ENCODE peak calls at places on chromosomes 3 and 15, in ten cellular contexts. D, S, Z, F, E, J, I, H, Q and O are unnamed samples.

GRCh38 chr3:126208618-126209256 is 28.4 kb upstream of the ALDH1L1 start:
- DNase-seq in Q (peak), Z (peak), H (peak), F (peak), E (no peak), J (no peak), I (no peak), D (peak), S (no peak), O (no peak)

GRCh38 chr15:99158626-99159412 is 53.9 kb downstream of the SYNM start:
- DNase-seq in S (no peak), E (no peak), H (no peak), Q (no peak), D (no peak), I (no peak), J (no peak), Z (no peak), F (peak), O (no peak)

GRCh38 chr3:15041950-15042349 is 23.2 kb downstream of the MRPS25 start:
- DNase-seq in F (no peak), Z (no peak), H (no peak), Q (no peak), E (no peak), D (no peak), S (no peak), I (peak), J (no peak), O (no peak)

GRCh38 chr15:63323798-63324651 is 46.6 kb downstream of the APH1B start:
- DNase-seq in Q (no peak), E (no peak), S (no peak), H (no peak), J (no peak), Z (no peak), I (peak), F (no peak), D (no peak), O (no peak)

GRCh38 chr3:133488785-133489367 is 84.6 kb upstream of the CDV3 start:
- DNase-seq in H (no peak), E (peak), Z (peak), J (peak), I (no peak), S (no peak), D (no peak), F (no peak), Q (no peak), O (no peak)

GRCh38 chr15:51908312-51908711 is 63.3 kb downstream of the LEO1 start:
- DNase-seq in F (no peak), D (no peak), E (no peak), S (no peak), J (no peak), I (no peak), Q (no peak), Z (no peak), H (no peak), O (no peak)

GRCh38 chr3:73393005-73393404 is 231.7 kb downstream of the PDZRN3 start:
- DNase-seq in Z (no peak), I (no peak), J (no peak), H (no peak), E (no peak), D (no peak), F (no peak), Q (no peak), S (no peak), O (no peak)

GRCh38 chr3:8529197-8529637 is 27.6 kb downstream of the LMCD1 start:
- DNase-seq in I (no peak), J (peak), D (no peak), S (no peak), F (no peak), Z (peak), H (peak), E (no peak), Q (no peak), O (no peak)

GRCh38 chr15:45364271-45364670 is 14.1 kb downstream of the GATM start:
- DNase-seq in J (no peak), Q (no peak), F (no peak), E (no peak), H (no peak), I (no peak), D (no peak), Z (no peak), S (no peak), O (no peak)

GRCh38 chr3:32817561-32818430 is at the start of gene TRIM71:
- DNase-seq in Q (no peak), Z (no peak), J (peak), D (no peak), H (no peak), F (no peak), I (no peak), S (no peak), E (peak), O (no peak)

GRCh38 chr3:132318451-132318850 is 1.2 kb downstream of the ACP3 start:
- DNase-seq in F (no peak), E (no peak), I (no peak), J (no peak), H (no peak), Q (no peak), S (no peak), Z (no peak), D (no peak), O (no peak)

GRCh38 chr15:70057931-70058641 is 39.6 kb downstream of the TLE3 start:
- DNase-seq in S (no peak), I (no peak), H (peak), Z (no peak), F (no peak), Q (no peak), J (no peak), E (no peak), D (no peak), O (no peak)

GRCh38 chr3:126996905-126997304 is 14.0 kb downstream of the PLXNA1 start:
- DNase-seq in D (peak), J (no peak), Q (no peak), F (peak), H (no peak), Z (no peak), S (no peak), I (no peak), E (no peak), O (no peak)

GRCh38 chr15:92393994-92394326 is 279 bp downstream of the ST8SIA2 start:
- DNase-seq in S (no peak), Z (no peak), D (no peak), I (no peak), E (no peak), J (peak), H (no peak), Q (no peak), F (no peak), O (no peak)

GRCh38 chr3:52606373-52607085 is 70.1 kb downstream of the UQCC5 start:
- DNase-seq in E (no peak), F (no peak), J (peak), I (peak), H (no peak), S (no peak), Q (no peak), Z (peak), D (no peak), O (peak)

GRCh38 chr3:117534138-117534537 is 824.6 kb downstream of the TUSC7 start:
- DNase-seq in Q (no peak), Z (no peak), J (no peak), S (no peak), H (no peak), D (no peak), I (no peak), E (no peak), F (no peak), O (no peak)

GRCh38 chr3:178966299-178967183 is 105.1 kb downstream of the ZMAT3 start:
- DNase-seq in D (no peak), H (no peak), E (no peak), J (peak), Z (peak), Q (peak), I (no peak), S (no peak), F (no peak), O (no peak)

DNA sequence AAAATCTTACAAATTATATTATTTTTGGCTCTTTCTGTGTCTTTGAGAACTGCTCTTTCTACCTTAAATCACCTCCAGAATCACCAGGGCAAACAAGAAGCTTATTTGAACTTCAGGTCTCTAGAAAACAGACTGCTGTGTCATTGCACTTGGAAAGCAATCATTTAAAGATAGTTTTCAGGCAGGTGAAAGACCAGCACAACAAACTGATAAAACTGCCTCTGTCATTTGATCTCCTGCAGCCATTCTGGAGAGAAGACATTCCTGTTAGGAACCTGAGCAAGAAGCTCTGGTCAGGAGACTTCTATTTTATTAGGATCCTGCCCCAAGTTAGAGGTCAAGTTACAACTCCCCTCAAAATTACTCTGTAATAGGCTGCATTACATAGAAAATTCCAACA is 50.7 kb upstream of the AP4E1 start:
- DNase-seq in Q (no peak), H (no peak), E (no peak), Z (no peak), J (peak), D (no peak), I (no peak), S (no peak), F (no peak), O (no peak)
- H3K27ac ChIP-seq in Q (no peak), H (peak), E (no peak), Z (no peak), J (no peak), D (no peak), I (no peak), S (no peak), F (no peak), O (no peak)

GRCh38 chr15:89633585-89633984 is 21.7 kb downstream of the KIF7 start:
- DNase-seq in F (no peak), Z (no peak), Q (no peak), I (no peak), H (no peak), S (no peak), J (no peak), E (no peak), D (no peak), O (no peak)
- H3K27ac ChIP-seq in F (no peak), Z (no peak), Q (no peak), I (no peak), H (no peak), S (no peak), J (no peak), E (no peak), D (no peak), O (no peak)

GRCh38 chr3:19901337-19901736 is 32.7 kb downstream of the EFHB start:
- DNase-seq in D (no peak), S (no peak), I (no peak), H (no peak), E (no peak), Z (no peak), J (no peak), F (no peak), Q (no peak), O (no peak)

GRCh38 chr3:19903649-19904048 is 30.4 kb downstream of the EFHB start:
- DNase-seq in D (no peak), F (no peak), H (no peak), Z (no peak), J (no peak), S (no peak), Q (no peak), I (no peak), E (no peak), O (no peak)

GRCh38 chr3:19901918-19902317 is 32.1 kb downstream of the EFHB start:
- DNase-seq in Q (no peak), J (no peak), I (no peak), D (no peak), Z (peak), S (no peak), F (no peak), H (no peak), E (no peak), O (no peak)

GRCh38 chr3:19899264-19899663 is 34.8 kb downstream of the EFHB start:
- DNase-seq in J (no peak), F (no peak), H (no peak), D (no peak), I (no peak), S (no peak), Z (no peak), Q (no peak), E (no peak), O (no peak)

GRCh38 chr3:19898725-19899124 is 35.3 kb downstream of the EFHB start:
- DNase-seq in E (no peak), H (no peak), I (no peak), Z (no peak), J (no peak), S (no peak), Q (no peak), F (no peak), D (no peak), O (no peak)
- H3K27ac ChIP-seq in E (no peak), H (no peak), I (no peak), Z (no peak), J (no peak), S (no peak), Q (no peak), F (no peak), D (no peak), O (no peak)

GRCh38 chr3:47836986-47837385 is 34.0 kb downstream of the DHX30 start:
- DNase-seq in J (peak), D (no peak), H (no peak), Q (no peak), F (no peak), E (no peak), Z (no peak), I (no peak), S (no peak), O (no peak)
- H3K27ac ChIP-seq in J (no peak), D (no peak), H (no peak), Q (no peak), F (peak), E (peak), Z (no peak), I (peak), S (no peak), O (no peak)